ENCODE peak calls at places on chromosomes 2 and 18, in six cellular contexts. O, V, H, I, U and J are unnamed samples.

GRCh38 chr18:58682429-58683069 is 11.3 kb downstream of the MALT1 start:
- DNase-seq in O (peak; percentile 37), V (peak; percentile 68), H (peak; percentile 75), U (peak; percentile 60), I (peak; percentile 74), J (no peak)

GRCh38 chr18:13137939-13138821 is 80.4 kb upstream of the LDLRAD4 start:
- DNase-seq in U (peak; percentile 70), I (peak; percentile 8), O (peak; percentile 73), H (peak; percentile 69), V (peak; percentile 79), J (no peak)

GRCh38 chr2:67485431-67485830 is 88.3 kb downstream of the ETAA1 start:
- DNase-seq in H (no peak), I (peak; percentile 52), U (no peak), V (no peak), O (no peak), J (no peak)

GRCh38 chr2:40436093-40436475 is 15.8 kb downstream of the SLC8A1 start:
- DNase-seq in U (no peak), V (no peak), O (no peak), H (no peak), I (peak; percentile 24), J (no peak)

GRCh38 chr2:54409752-54410151 is 46.4 kb upstream of the SPTBN1 start:
- DNase-seq in O (no peak), V (no peak), U (no peak), H (peak; percentile 39), I (no peak), J (no peak)

GRCh38 chr2:238060096-238060541 is 682 bp upstream of the SCLY start:
- DNase-seq in U (no peak), H (no peak), V (no peak), O (no peak), I (peak; percentile 9), J (no peak)

GRCh38 chr2:212539145-212539880 is 711 bp upstream of the ERBB4 start:
- DNase-seq in U (no peak), I (no peak), O (peak; percentile 19), H (peak; percentile 58), V (peak; percentile 34), J (peak; percentile 30)

GRCh38 chr2:130795431-130795830 is 40.1 kb downstream of the AMER3 start:
- DNase-seq in I (no peak), U (no peak), H (no peak), O (no peak), V (no peak), J (no peak)

GRCh38 chr2:75337619-75338018 is 138.3 kb upstream of the TACR1 start:
- DNase-seq in O (no peak), V (no peak), I (no peak), H (no peak), U (no peak), J (no peak)

GRCh38 chr18:67104700-67105284 is 411.7 kb downstream of the DSEL start:
- DNase-seq in U (peak; percentile 68), H (peak; percentile 49), V (peak; percentile 68), O (peak; percentile 16), I (peak; percentile 66), J (no peak)

GRCh38 chr2:148042219-148042618 is 21.3 kb downstream of the MBD5 start:
- DNase-seq in U (no peak), V (no peak), O (no peak), I (peak; percentile 20), H (no peak), J (no peak)

GRCh38 chr2:190947711-190948251 is 66.2 kb downstream of the STAT1 start:
- DNase-seq in O (no peak), I (peak; percentile 81), U (peak; percentile 75), V (no peak), H (no peak), J (no peak)

GRCh38 chr2:140711867-140712266 is 1418.9 kb downstream of the LRP1B start:
- DNase-seq in O (no peak), V (no peak), I (no peak), H (no peak), U (no peak), J (no peak)

GRCh38 chr2:154470386-154470785 is 228.1 kb upstream of the KCNJ3 start:
- DNase-seq in H (no peak), I (no peak), U (no peak), O (no peak), V (no peak), J (no peak)

GRCh38 chr18:48868468-48869466 is 82.0 kb downstream of the SMAD7 start:
- DNase-seq in V (no peak), I (peak; percentile 34), U (peak; percentile 51), O (no peak), H (no peak), J (no peak)

GRCh38 chr2:216974321-216975302 is 114.7 kb upstream of the TNP1 start:
- DNase-seq in H (peak; percentile 53), O (peak; percentile 81), I (no peak), V (no peak), U (no peak), J (no peak)

GRCh38 chr18:28432350-28432749 is 255.4 kb upstream of the CDH2 start:
- DNase-seq in V (no peak), O (no peak), I (no peak), U (no peak), H (no peak), J (no peak)

GRCh38 chr2:172097557-172098131 is 5.1 kb downstream of the DLX2 start:
- DNase-seq in U (no peak), I (no peak), O (no peak), H (no peak), V (no peak), J (no peak)

GRCh38 chr2:32683520-32684086 is 55.8 kb downstream of the TTC27 start:
- DNase-seq in U (no peak), O (no peak), V (no peak), H (no peak), I (peak; percentile 11), J (no peak)

DNA sequence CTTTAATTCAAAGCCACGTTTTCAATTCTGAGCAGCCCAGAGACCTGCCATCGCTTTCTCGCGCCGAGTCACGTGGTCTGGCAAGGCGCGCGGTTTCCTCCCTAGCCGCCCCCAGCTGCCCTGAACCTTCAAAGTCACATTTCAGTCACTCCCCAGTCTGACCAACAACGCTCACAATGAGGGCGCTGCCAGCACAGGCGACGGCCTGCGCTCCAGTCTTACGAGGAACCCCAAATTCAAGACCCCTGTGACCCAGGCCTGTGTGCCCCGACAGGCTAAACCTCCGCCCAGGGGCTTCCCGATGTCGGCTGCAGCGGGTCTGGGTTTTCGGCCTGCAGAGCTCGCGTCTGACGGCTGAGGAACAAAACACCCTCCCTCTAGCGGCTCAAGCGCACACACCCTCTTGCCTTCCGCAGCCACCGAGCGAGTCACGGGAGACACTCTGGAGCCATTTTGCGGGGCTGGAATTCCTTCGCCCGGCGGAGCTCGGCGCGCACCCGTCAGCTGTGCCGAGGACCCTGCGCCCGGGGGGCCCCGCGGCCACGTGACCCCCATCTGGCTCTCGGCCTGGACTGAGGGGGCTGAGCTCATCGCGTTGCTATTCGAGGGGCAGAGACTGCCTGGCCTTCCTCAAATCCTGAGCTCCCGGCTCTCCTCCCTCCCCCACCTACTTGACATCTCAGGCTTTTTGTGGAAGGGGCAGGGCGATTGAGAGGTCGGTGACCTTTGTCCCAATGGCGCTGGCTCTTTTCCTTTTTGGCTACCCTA is 69.9 kb upstream of the ITGB6 start:
- DNase-seq in I (peak; percentile 92), V (peak; percentile 83), H (peak; percentile 94), O (peak; percentile 94), U (peak; percentile 92), J (peak; percentile 78)
- TF ChIP-seq POLR2A in I (no peak), V (peak; percentile 54), H (peak; percentile 57), O (peak; percentile 32), U (no peak), J (peak; percentile 18)

DNA sequence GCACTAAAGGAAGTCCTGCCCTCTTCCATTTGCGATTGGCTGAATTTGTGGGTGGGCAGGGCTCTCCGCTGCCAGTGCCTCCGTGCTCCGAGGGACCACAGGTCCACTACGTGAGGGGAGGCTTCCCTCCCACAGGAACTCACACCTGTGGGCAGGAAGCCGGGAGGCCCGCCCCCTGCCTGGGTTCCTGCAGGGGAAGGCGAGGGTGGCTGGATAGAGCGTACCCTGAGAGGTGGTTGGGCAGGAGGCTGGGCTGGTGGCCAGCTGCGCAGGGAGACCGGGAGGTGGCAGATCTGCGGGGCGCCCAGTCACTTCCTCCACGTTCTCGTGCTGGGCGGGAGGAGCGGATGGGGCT is 47.0 kb upstream of the PTH2R start:
- DNase-seq in V (peak; percentile 28), U (no peak), H (no peak), O (no peak), I (no peak), J (no peak)
- TF ChIP-seq POLR2A in V (no peak), U (no peak), H (no peak), O (no peak), I (no peak), J (no peak)

GRCh38 chr2:126766897-126767296 is 110.9 kb downstream of the GYPC start:
- DNase-seq in V (no peak), H (no peak), I (no peak), O (no peak), U (no peak), J (no peak)
- TF ChIP-seq POLR2A in V (no peak), H (no peak), I (no peak), O (no peak), U (no peak), J (no peak)

GRCh38 chr2:109170645-109171044 is 41.6 kb downstream of the SH3RF3 start:
- DNase-seq in U (no peak), I (no peak), V (no peak), O (no peak), H (no peak), J (no peak)

GRCh38 chr2:109174214-109174613 is 45.2 kb downstream of the SH3RF3 start:
- DNase-seq in V (no peak), I (no peak), H (no peak), U (no peak), O (no peak), J (no peak)

GRCh38 chr2:109173311-109174171 is 44.5 kb downstream of the SH3RF3 start:
- DNase-seq in U (no peak), H (peak; percentile 85), I (peak; percentile 87), V (peak; percentile 44), O (peak; percentile 86), J (no peak)

GRCh38 chr2:109172556-109173105 is 43.6 kb downstream of the SH3RF3 start:
- DNase-seq in I (peak; percentile 44), V (no peak), O (no peak), U (no peak), H (no peak), J (no peak)

GRCh38 chr2:109171444-109172334 is 42.7 kb downstream of the SH3RF3 start:
- DNase-seq in O (peak; percentile 71), H (peak; percentile 68), U (peak; percentile 16), I (peak; percentile 99), V (peak; percentile 35), J (peak; percentile 33)
- TF ChIP-seq POLR2A in O (no peak), H (no peak), U (no peak), I (peak; percentile 76), V (no peak), J (no peak)

GRCh38 chr2:61499060-61499459 is 28.2 kb upstream of the USP34 start:
- DNase-seq in H (no peak), U (no peak), V (no peak), I (no peak), O (no peak), J (no peak)
- TF ChIP-seq POLR2A in H (no peak), U (no peak), V (no peak), I (no peak), O (no peak), J (no peak)

DNA sequence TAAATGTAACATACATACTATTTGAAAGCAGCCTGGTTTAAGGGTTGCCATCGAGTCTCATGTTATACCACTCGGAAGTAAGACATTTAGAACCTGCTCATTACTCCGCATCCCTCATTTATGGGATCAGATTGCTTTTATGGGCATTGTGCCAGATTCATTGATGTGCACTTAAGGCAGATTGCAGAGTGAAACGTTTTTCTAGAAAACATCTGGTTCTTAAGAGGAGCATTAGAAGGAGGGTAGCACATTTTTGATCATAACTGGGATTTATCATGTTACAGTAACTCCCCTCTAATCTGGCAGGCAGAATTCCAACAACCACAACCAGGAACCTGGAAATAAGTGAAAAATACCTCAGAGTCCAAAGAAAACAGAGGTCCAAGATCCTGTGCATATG is 74.2 kb upstream of the GALNT3 start:
- DNase-seq in U (no peak), I (peak; percentile 36), H (no peak), V (no peak), O (no peak), J (no peak)
- TF ChIP-seq POLR2A in U (no peak), I (no peak), H (no peak), V (no peak), O (no peak), J (no peak)